ENCODE peak calls at places on chromosomes 7 and 10, in ten cellular contexts. Y is fibroblast of the conjunctiva, A is RWPE1, M is mucosa of gallbladder, W is skeletal muscle cell, Q is RKO, G is cortex of kidney, R is WERI-Rb-1, Z is prostate gland, U is fibroblast of pulmonary artery. I is an unnamed sample.

GRCh38 chr7:92159-92767 is 100.1 kb upstream of the FAM20C start:
- DNase-seq in W (no peak), G (no peak), Z (no peak), Y (no peak), Q (no peak), M (no peak), U (no peak), R (peak), A (no peak), I (no peak)

GRCh38 chr10:111511751-111512150 is 434.9 kb downstream of the ADRA2A start:
- DNase-seq in G (no peak), Y (no peak), W (no peak), Z (no peak), A (no peak), M (no peak), U (no peak), R (no peak), Q (no peak), I (no peak)

GRCh38 chr10:125084191-125085186 is 75.9 kb downstream of the CTBP2 start:
- DNase-seq in A (peak), Y (peak), M (peak), G (no peak), U (peak), W (peak), R (peak), Z (no peak), Q (peak), I (peak)

GRCh38 chr10:114648368-114648767 is 9.7 kb downstream of the ABLIM1 start:
- DNase-seq in Y (no peak), W (peak), G (no peak), U (peak), M (no peak), Q (no peak), R (no peak), A (peak), Z (peak), I (no peak)

GRCh38 chr10:74947781-74948401 is 121.5 kb downstream of the KAT6B start:
- DNase-seq in A (no peak), U (no peak), Y (no peak), G (no peak), M (no peak), R (peak), Z (no peak), Q (no peak), W (no peak), I (no peak)

GRCh38 chr7:7185382-7185989 is 3.1 kb downstream of the C1GALT1 start:
- DNase-seq in U (no peak), W (no peak), M (no peak), Z (no peak), Q (no peak), Y (no peak), A (no peak), G (no peak), R (peak), I (no peak)

GRCh38 chr10:98560585-98560984 is 113.8 kb upstream of the HPS1 start:
- DNase-seq in M (no peak), U (no peak), A (no peak), W (no peak), Q (no peak), G (no peak), Y (no peak), Z (no peak), R (no peak), I (no peak)

GRCh38 chr7:154942718-154943117 is 60.2 kb downstream of the PAXIP1 start:
- DNase-seq in U (no peak), R (no peak), W (no peak), A (no peak), M (no peak), Y (no peak), Q (no peak), G (no peak), Z (no peak), I (no peak)

GRCh38 chr10:24235471-24235870 is 26.5 kb downstream of the KIAA1217 start:
- DNase-seq in G (no peak), R (no peak), W (no peak), Y (no peak), Z (no peak), M (no peak), A (no peak), Q (no peak), U (no peak), I (no peak)

GRCh38 chr7:133724694-133725093 is 402.4 kb upstream of the LRGUK start:
- DNase-seq in Z (no peak), Q (no peak), A (no peak), G (no peak), W (no peak), M (no peak), R (no peak), Y (no peak), U (no peak), I (no peak)

GRCh38 chr10:116269612-116270011 is 3.4 kb downstream of the GFRA1 start:
- DNase-seq in Z (no peak), M (no peak), G (no peak), Q (no peak), R (no peak), W (no peak), Y (no peak), A (no peak), U (no peak), I (no peak)

I was measured in left lobe of liver.